ENCODE peak calls at places on chromosomes 4 and X, in seven cellular contexts. J, P, B, I, N, R and Z are unnamed samples.

GRCh38 chrX:12319012-12319519 is 180.8 kb downstream of the FRMPD4 start:
- DNase-seq in J (peak; percentile 12), N (no peak), R (peak; percentile 3), P (no peak), B (no peak), I (no peak), Z (no peak)

GRCh38 chr4:158172558-158173258 is at the start of gene GASK1B:
- DNase-seq in R (peak; percentile 68), N (peak; percentile 68), I (peak; percentile 73), P (no peak), J (peak; percentile 82), B (peak; percentile 47), Z (no peak)

GRCh38 chr4:58247792-58248191 is 1137.6 kb upstream of the IGFBP7 start:
- DNase-seq in B (no peak), R (peak; percentile 43), J (no peak), I (peak; percentile 3), P (no peak), N (no peak), Z (no peak)

GRCh38 chr4:157172011-157172410 is 48.5 kb upstream of the GRIA2 start:
- DNase-seq in J (no peak), B (no peak), N (no peak), P (no peak), R (peak; percentile 42), I (peak; percentile 16), Z (no peak)

GRCh38 chr4:114386637-114387233 is 211.9 kb upstream of the UGT8 start:
- DNase-seq in N (no peak), I (peak; percentile 30), B (peak; percentile 21), R (peak; percentile 45), P (no peak), J (peak; percentile 43), Z (no peak)

GRCh38 chr4:2942532-2943363 is 20.5 kb downstream of the NOP14 start:
- DNase-seq in P (no peak), R (no peak), B (peak; percentile 43), N (no peak), J (no peak), I (no peak), Z (no peak)

GRCh38 chr4:123776267-123776666 is 379.7 kb downstream of the SPRY1 start:
- DNase-seq in I (no peak), N (no peak), R (no peak), P (no peak), J (no peak), B (no peak), Z (no peak)

GRCh38 chr4:79281577-79282359 is 44.1 kb downstream of the NAA11 start:
- DNase-seq in P (no peak), J (no peak), I (no peak), R (no peak), B (no peak), N (no peak), Z (no peak)

GRCh38 chrX:39175418-39176057 is 374.3 kb downstream of the MID1IP1 start:
- DNase-seq in P (no peak), I (no peak), B (no peak), R (no peak), J (no peak), N (no peak), Z (no peak)